ENCODE peak calls at places on chromosomes 13 and 19, in ten cellular contexts. One of them, this sample, is unnamed.

GRCh38 chr19:52351512-52351911 is 15.5 kb downstream of the ZNF610 start:
- DNase-seq in right cardiac atrium: no peak
- DNase-seq in AG04449: no peak
- DNase-seq in tibial nerve: no peak
- DNase-seq in lower leg skin: no peak
- DNase-seq in small intestine: no peak
- DNase-seq in cardiac muscle cell: peak; percentile 43
- DNase-seq in left ventricle myocardium inferior: no peak
- DNase-seq in PC-3: no peak
- DNase-seq in fibroblast of the aortic adventitia: no peak
- DNase-seq in this sample: no peak

GRCh38 chr19:15841875-15842569 is 26.6 kb upstream of the OR10H1 start:
- DNase-seq in right cardiac atrium: no peak
- DNase-seq in tibial nerve: no peak
- DNase-seq in lower leg skin: no peak
- DNase-seq in fibroblast of the aortic adventitia: no peak
- DNase-seq in small intestine: no peak
- DNase-seq in cardiac muscle cell: no peak
- DNase-seq in AG04449: no peak
- DNase-seq in PC-3: no peak
- DNase-seq in left ventricle myocardium inferior: no peak
- DNase-seq in this sample: no peak

GRCh38 chr19:6239871-6240676 is 39.7 kb downstream of the MLLT1 start:
- DNase-seq in small intestine: no peak
- DNase-seq in tibial nerve: no peak
- DNase-seq in lower leg skin: no peak
- DNase-seq in left ventricle myocardium inferior: peak; percentile 11
- DNase-seq in AG04449: no peak
- DNase-seq in PC-3: no peak
- DNase-seq in cardiac muscle cell: no peak
- DNase-seq in fibroblast of the aortic adventitia: no peak
- DNase-seq in right cardiac atrium: peak; percentile 58
- DNase-seq in this sample: no peak

GRCh38 chr19:20171285-20171684 is 4.3 kb downstream of the ZNF486 start:
- DNase-seq in tibial nerve: no peak
- DNase-seq in right cardiac atrium: no peak
- DNase-seq in fibroblast of the aortic adventitia: no peak
- DNase-seq in cardiac muscle cell: no peak
- DNase-seq in left ventricle myocardium inferior: no peak
- DNase-seq in PC-3: no peak
- DNase-seq in small intestine: no peak
- DNase-seq in lower leg skin: no peak
- DNase-seq in AG04449: no peak
- DNase-seq in this sample: no peak

GRCh38 chr13:111505175-111505777 is 184.8 kb downstream of the TEX29 start:
- DNase-seq in AG04449: no peak
- DNase-seq in left ventricle myocardium inferior: no peak
- DNase-seq in lower leg skin: peak; percentile 59
- DNase-seq in right cardiac atrium: no peak
- DNase-seq in PC-3: peak; percentile 5
- DNase-seq in tibial nerve: no peak
- DNase-seq in cardiac muscle cell: peak; percentile 67
- DNase-seq in fibroblast of the aortic adventitia: no peak
- DNase-seq in small intestine: no peak
- DNase-seq in this sample: no peak

GRCh38 chr19:17332677-17333581 is 1.7 kb downstream of the ANO8 start:
- DNase-seq in PC-3: peak; percentile 76
- DNase-seq in fibroblast of the aortic adventitia: peak; percentile 36
- DNase-seq in small intestine: peak; percentile 51
- DNase-seq in cardiac muscle cell: peak; percentile 68
- DNase-seq in tibial nerve: no peak
- DNase-seq in AG04449: no peak
- DNase-seq in left ventricle myocardium inferior: no peak
- DNase-seq in right cardiac atrium: no peak
- DNase-seq in lower leg skin: no peak
- DNase-seq in this sample: no peak

GRCh38 chr13:55214851-55215345 is 1925.8 kb upstream of the PRR20A start:
- DNase-seq in fibroblast of the aortic adventitia: no peak
- DNase-seq in right cardiac atrium: no peak
- DNase-seq in lower leg skin: no peak
- DNase-seq in AG04449: no peak
- DNase-seq in tibial nerve: no peak
- DNase-seq in cardiac muscle cell: no peak
- DNase-seq in left ventricle myocardium inferior: no peak
- DNase-seq in small intestine: no peak
- DNase-seq in PC-3: no peak
- DNase-seq in this sample: no peak

GRCh38 chr19:18484992-18485391 is 36.9 kb downstream of the ELL start:
- DNase-seq in small intestine: no peak
- DNase-seq in fibroblast of the aortic adventitia: no peak
- DNase-seq in PC-3: no peak
- DNase-seq in left ventricle myocardium inferior: no peak
- DNase-seq in AG04449: no peak
- DNase-seq in tibial nerve: no peak
- DNase-seq in lower leg skin: no peak
- DNase-seq in cardiac muscle cell: no peak
- DNase-seq in right cardiac atrium: no peak
- DNase-seq in this sample: no peak

GRCh38 chr19:47273313-47274070 is 1.2 kb upstream of the INAFM1 start:
- DNase-seq in AG04449: peak; percentile 46
- DNase-seq in fibroblast of the aortic adventitia: peak; percentile 91
- DNase-seq in cardiac muscle cell: peak; percentile 94
- DNase-seq in PC-3: peak; percentile 79
- DNase-seq in tibial nerve: peak; percentile 96
- DNase-seq in lower leg skin: peak; percentile 98
- DNase-seq in small intestine: peak; percentile 93
- DNase-seq in left ventricle myocardium inferior: peak; percentile 92
- DNase-seq in right cardiac atrium: peak; percentile 97
- DNase-seq in this sample: peak; percentile 97

GRCh38 chr13:110134801-110135200 is 172.2 kb downstream of the COL4A1 start:
- DNase-seq in small intestine: no peak
- DNase-seq in AG04449: no peak
- DNase-seq in cardiac muscle cell: peak; percentile 54
- DNase-seq in right cardiac atrium: no peak
- DNase-seq in tibial nerve: no peak
- DNase-seq in lower leg skin: no peak
- DNase-seq in PC-3: no peak
- DNase-seq in fibroblast of the aortic adventitia: no peak
- DNase-seq in left ventricle myocardium inferior: no peak
- DNase-seq in this sample: no peak

GRCh38 chr13:36258831-36259230 is 38.8 kb downstream of the CCDC169 start:
- DNase-seq in AG04449: no peak
- DNase-seq in tibial nerve: no peak
- DNase-seq in left ventricle myocardium inferior: no peak
- DNase-seq in right cardiac atrium: no peak
- DNase-seq in small intestine: no peak
- DNase-seq in PC-3: no peak
- DNase-seq in lower leg skin: no peak
- DNase-seq in cardiac muscle cell: no peak
- DNase-seq in fibroblast of the aortic adventitia: no peak
- DNase-seq in this sample: no peak

GRCh38 chr19:15280915-15281683 is 48.9 kb upstream of the EPHX3 start:
- DNase-seq in left ventricle myocardium inferior: peak; percentile 91
- DNase-seq in fibroblast of the aortic adventitia: peak; percentile 86
- DNase-seq in cardiac muscle cell: no peak
- DNase-seq in right cardiac atrium: peak; percentile 95
- DNase-seq in lower leg skin: peak; percentile 96
- DNase-seq in AG04449: no peak
- DNase-seq in small intestine: peak; percentile 24
- DNase-seq in PC-3: peak; percentile 23
- DNase-seq in tibial nerve: peak; percentile 75
- DNase-seq in this sample: peak; percentile 61

GRCh38 chr13:111284579-111284978 is 35.9 kb upstream of the TEX29 start:
- DNase-seq in right cardiac atrium: no peak
- DNase-seq in left ventricle myocardium inferior: no peak
- DNase-seq in AG04449: no peak
- DNase-seq in cardiac muscle cell: no peak
- DNase-seq in small intestine: no peak
- DNase-seq in tibial nerve: no peak
- DNase-seq in lower leg skin: no peak
- DNase-seq in fibroblast of the aortic adventitia: no peak
- DNase-seq in PC-3: no peak
- DNase-seq in this sample: no peak

GRCh38 chr13:79349011-79349410 is 57.0 kb downstream of the RBM26 start:
- DNase-seq in tibial nerve: no peak
- DNase-seq in AG04449: no peak
- DNase-seq in left ventricle myocardium inferior: no peak
- DNase-seq in fibroblast of the aortic adventitia: no peak
- DNase-seq in right cardiac atrium: no peak
- DNase-seq in lower leg skin: no peak
- DNase-seq in PC-3: no peak
- DNase-seq in cardiac muscle cell: no peak
- DNase-seq in small intestine: no peak
- DNase-seq in this sample: no peak

GRCh38 chr19:41265376-41266153 is 1.4 kb downstream of the HNRNPUL1 start:
- DNase-seq in PC-3: peak; percentile 12
- DNase-seq in lower leg skin: no peak
- DNase-seq in fibroblast of the aortic adventitia: peak; percentile 28
- DNase-seq in small intestine: peak; percentile 34
- DNase-seq in AG04449: no peak
- DNase-seq in tibial nerve: no peak
- DNase-seq in left ventricle myocardium inferior: no peak
- DNase-seq in right cardiac atrium: no peak
- DNase-seq in cardiac muscle cell: peak; percentile 43
- DNase-seq in this sample: peak; percentile 38

GRCh38 chr19:50772408-50773311 is 2.4 kb downstream of the GPR32 start:
- DNase-seq in AG04449: no peak
- DNase-seq in fibroblast of the aortic adventitia: peak; percentile 18
- DNase-seq in PC-3: peak; percentile 39
- DNase-seq in right cardiac atrium: no peak
- DNase-seq in lower leg skin: no peak
- DNase-seq in tibial nerve: no peak
- DNase-seq in left ventricle myocardium inferior: no peak
- DNase-seq in cardiac muscle cell: no peak
- DNase-seq in small intestine: no peak
- DNase-seq in this sample: no peak

GRCh38 chr19:37932985-37933953 is 26.3 kb downstream of the SIPA1L3 start:
- DNase-seq in PC-3: peak; percentile 77
- DNase-seq in cardiac muscle cell: no peak
- DNase-seq in small intestine: peak; percentile 90
- DNase-seq in lower leg skin: no peak
- DNase-seq in left ventricle myocardium inferior: peak; percentile 16
- DNase-seq in right cardiac atrium: no peak
- DNase-seq in fibroblast of the aortic adventitia: peak; percentile 24
- DNase-seq in AG04449: no peak
- DNase-seq in tibial nerve: no peak
- DNase-seq in this sample: peak; percentile 86

GRCh38 chr13:60837806-60838205 is 440.8 kb downstream of the TDRD3 start:
- DNase-seq in fibroblast of the aortic adventitia: peak; percentile 53
- DNase-seq in small intestine: no peak
- DNase-seq in lower leg skin: no peak
- DNase-seq in right cardiac atrium: no peak
- DNase-seq in AG04449: no peak
- DNase-seq in left ventricle myocardium inferior: no peak
- DNase-seq in tibial nerve: no peak
- DNase-seq in cardiac muscle cell: no peak
- DNase-seq in PC-3: peak; percentile 2
- DNase-seq in this sample: no peak

GRCh38 chr19:2663920-2664571 is 38.4 kb downstream of the GNG7 start:
- DNase-seq in AG04449: no peak
- DNase-seq in lower leg skin: no peak
- DNase-seq in PC-3: no peak
- DNase-seq in right cardiac atrium: peak; percentile 90
- DNase-seq in left ventricle myocardium inferior: peak; percentile 84
- DNase-seq in tibial nerve: no peak
- DNase-seq in small intestine: no peak
- DNase-seq in cardiac muscle cell: peak; percentile 68
- DNase-seq in fibroblast of the aortic adventitia: no peak
- DNase-seq in this sample: no peak

GRCh38 chr13:101423872-101424271 is 7.6 kb upstream of the NALCN start:
- DNase-seq in cardiac muscle cell: no peak
- DNase-seq in tibial nerve: no peak
- DNase-seq in left ventricle myocardium inferior: no peak
- DNase-seq in right cardiac atrium: no peak
- DNase-seq in fibroblast of the aortic adventitia: no peak
- DNase-seq in lower leg skin: no peak
- DNase-seq in AG04449: no peak
- DNase-seq in small intestine: no peak
- DNase-seq in PC-3: no peak
- DNase-seq in this sample: no peak
- H3K4me3 ChIP-seq in cardiac muscle cell: no peak overlapping the region
- H3K4me3 ChIP-seq in tibial nerve: no peak overlapping the region
- H3K4me3 ChIP-seq in left ventricle myocardium inferior: no peak overlapping the region
- H3K4me3 ChIP-seq in right cardiac atrium: no peak overlapping the region
- H3K4me3 ChIP-seq in fibroblast of the aortic adventitia: no peak overlapping the region
- H3K4me3 ChIP-seq in lower leg skin: no peak overlapping the region
- H3K4me3 ChIP-seq in AG04449: no peak overlapping the region
- H3K4me3 ChIP-seq in small intestine: no peak overlapping the region
- H3K4me3 ChIP-seq in PC-3: no peak overlapping the region
- H3K4me3 ChIP-seq in this sample: no peak overlapping the region

DNA sequence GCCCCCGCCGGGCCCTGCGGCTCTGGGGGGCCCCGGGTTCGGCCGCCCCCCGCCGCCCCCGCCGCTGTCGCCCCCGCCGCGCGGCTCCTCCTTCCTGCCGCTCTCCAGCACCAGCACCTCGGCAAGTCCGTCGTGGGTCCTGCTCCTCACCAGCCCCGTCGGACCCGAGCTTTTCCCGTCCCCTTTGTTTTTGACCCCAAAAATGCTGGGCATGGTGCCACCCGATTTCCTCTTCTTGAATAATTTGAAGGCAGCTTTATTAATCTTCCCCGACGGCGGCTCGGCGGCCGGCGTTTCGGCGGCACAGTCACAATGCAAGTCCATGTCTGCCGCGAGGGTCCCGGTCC is 945 bp downstream of the AMER2 start:
- DNase-seq in cardiac muscle cell: no peak
- DNase-seq in PC-3: no peak
- DNase-seq in tibial nerve: no peak
- DNase-seq in right cardiac atrium: no peak
- DNase-seq in AG04449: no peak
- DNase-seq in fibroblast of the aortic adventitia: no peak
- DNase-seq in lower leg skin: no peak
- DNase-seq in small intestine: no peak
- DNase-seq in left ventricle myocardium inferior: no peak
- DNase-seq in this sample: no peak
- H3K4me3 ChIP-seq in cardiac muscle cell: peak overlapping the region; percentile 44
- H3K4me3 ChIP-seq in PC-3: no peak overlapping the region
- H3K4me3 ChIP-seq in tibial nerve: peak overlapping the region; percentile 21
- H3K4me3 ChIP-seq in right cardiac atrium: peak overlapping the region; percentile 30
- H3K4me3 ChIP-seq in AG04449: peak overlapping the region; percentile 23
- H3K4me3 ChIP-seq in fibroblast of the aortic adventitia: no peak overlapping the region
- H3K4me3 ChIP-seq in lower leg skin: no peak overlapping the region
- H3K4me3 ChIP-seq in small intestine: no peak overlapping the region
- H3K4me3 ChIP-seq in left ventricle myocardium inferior: peak overlapping the region; percentile 55
- H3K4me3 ChIP-seq in this sample: no peak overlapping the region

GRCh38 chr19:11046608-11047354 is 42.5 kb upstream of the LDLR start:
- DNase-seq in tibial nerve: no peak
- DNase-seq in right cardiac atrium: no peak
- DNase-seq in lower leg skin: no peak
- DNase-seq in left ventricle myocardium inferior: no peak
- DNase-seq in PC-3: no peak
- DNase-seq in AG04449: no peak
- DNase-seq in cardiac muscle cell: no peak
- DNase-seq in fibroblast of the aortic adventitia: no peak
- DNase-seq in small intestine: no peak
- DNase-seq in this sample: no peak
- H3K4me3 ChIP-seq in tibial nerve: no peak overlapping the region
- H3K4me3 ChIP-seq in right cardiac atrium: no peak overlapping the region
- H3K4me3 ChIP-seq in lower leg skin: no peak overlapping the region
- H3K4me3 ChIP-seq in left ventricle myocardium inferior: no peak overlapping the region
- H3K4me3 ChIP-seq in PC-3: no peak overlapping the region
- H3K4me3 ChIP-seq in AG04449: no peak overlapping the region
- H3K4me3 ChIP-seq in cardiac muscle cell: no peak overlapping the region
- H3K4me3 ChIP-seq in fibroblast of the aortic adventitia: no peak overlapping the region
- H3K4me3 ChIP-seq in small intestine: no peak overlapping the region
- H3K4me3 ChIP-seq in this sample: no peak overlapping the region

GRCh38 chr13:40026741-40027140 is 371.3 kb downstream of the COG6 start:
- DNase-seq in PC-3: no peak
- DNase-seq in tibial nerve: no peak
- DNase-seq in lower leg skin: no peak
- DNase-seq in right cardiac atrium: no peak
- DNase-seq in AG04449: no peak
- DNase-seq in left ventricle myocardium inferior: no peak
- DNase-seq in small intestine: no peak
- DNase-seq in fibroblast of the aortic adventitia: no peak
- DNase-seq in cardiac muscle cell: no peak
- DNase-seq in this sample: no peak
- H3K4me3 ChIP-seq in PC-3: no peak overlapping the region
- H3K4me3 ChIP-seq in tibial nerve: no peak overlapping the region
- H3K4me3 ChIP-seq in lower leg skin: no peak overlapping the region
- H3K4me3 ChIP-seq in right cardiac atrium: no peak overlapping the region
- H3K4me3 ChIP-seq in AG04449: no peak overlapping the region
- H3K4me3 ChIP-seq in left ventricle myocardium inferior: no peak overlapping the region
- H3K4me3 ChIP-seq in small intestine: no peak overlapping the region
- H3K4me3 ChIP-seq in fibroblast of the aortic adventitia: no peak overlapping the region
- H3K4me3 ChIP-seq in cardiac muscle cell: no peak overlapping the region
- H3K4me3 ChIP-seq in this sample: no peak overlapping the region